ENCODE peak calls at places on chromosomes 11 and 22, in four cellular contexts. K is activated CD4-positive, CD25-positive, alpha-beta regulatory T cell treated with anti-CD3 and anti-CD28 coated beads, Interleukin-2, amount 50 U/mL, for 72 hours; B is thyroid gland; O is HFFc6. G is an unnamed sample.

GRCh38 chr11:116732740-116733385 is 39.9 kb downstream of the BUD13 start:
- DNase-seq in K (peak), B (peak), O (peak), G (peak)

GRCh38 chr11:123253223-123253622 is 58.2 kb upstream of the CLMP start:
- DNase-seq in K (no peak), B (no peak), O (no peak), G (no peak)

GRCh38 chr11:36251716-36252307 is 37.4 kb downstream of the COMMD9 start:
- DNase-seq in K (no peak), B (no peak), O (no peak), G (no peak)

GRCh38 chr22:30876925-30877553 is 91.5 kb downstream of the MORC2 start:
- DNase-seq in K (no peak), B (peak), O (no peak), G (peak)

GRCh38 chr22:17085277-17086091 is 684 bp downstream of the IL17RA start:
- DNase-seq in K (peak), B (peak), O (no peak), G (no peak)

GRCh38 chr22:24424001-24424900 is 3.1 kb upstream of the ADORA2A start:
- DNase-seq in K (peak), B (no peak), O (no peak), G (no peak)

GRCh38 chr22:41833369-41834004 is 582 bp downstream of the SREBF2 start:
- DNase-seq in K (peak), B (peak), O (no peak), G (peak)

GRCh38 chr11:113365895-113366294 is 21.7 kb upstream of the ANKK1 start:
- DNase-seq in K (no peak), B (peak), O (no peak), G (no peak)

GRCh38 chr11:9905562-9905961 is 241.7 kb downstream of the SWAP70 start:
- DNase-seq in K (no peak), B (no peak), O (peak), G (no peak)

GRCh38 chr11:45857834-45858492 is 10.7 kb downstream of the CRY2 start:
- DNase-seq in K (no peak), B (peak), O (peak), G (peak)

GRCh38 chr11:606245-606644 is 9.5 kb downstream of the IRF7 start:
- DNase-seq in K (no peak), B (peak), O (no peak), G (peak)

G was measured in G401.